ENCODE peak calls at places on chromosomes 7 and 10, in nine cellular contexts. D is fibroblast of lung; I is esophagus squamous epithelium; G is body of pancreas; S is CD4-positive, alpha-beta memory T cell; H is gastrocnemius medialis; E is ovary; A is A549; B is prostate gland. J is an unnamed sample. For H3K4me1, the result is how much of the 10 kb centered on the place peaks cover.

GRCh38 chr7:53473371-53473770 is 437.9 kb downstream of the POM121L12 start:
- DNase-seq in D (no peak), I (no peak), G (no peak), S (no peak), H (no peak), E (no peak), A (no peak), B (no peak), J (no peak)

GRCh38 chr7:100034871-100035510 is 14.6 kb upstream of the ZSCAN21 start:
- DNase-seq in D (peak), I (no peak), G (no peak), S (no peak), H (no peak), E (no peak), A (no peak), B (no peak), J (no peak)

GRCh38 chr7:138044897-138045296 is 31.4 kb upstream of the AKR1D1 start:
- DNase-seq in D (no peak), I (no peak), G (no peak), S (no peak), H (no peak), E (no peak), A (no peak), B (no peak), J (no peak)

GRCh38 chr10:63672491-63672890 is 151.3 kb downstream of the REEP3 start:
- DNase-seq in D (no peak), I (no peak), G (no peak), S (no peak), H (no peak), E (no peak), A (no peak), B (no peak), J (no peak)

GRCh38 chr7:135713836-135714470 is 14.0 kb downstream of the SLC13A4 start:
- DNase-seq in D (peak), I (no peak), G (no peak), S (no peak), H (no peak), E (no peak), A (no peak), B (no peak), J (no peak)

GRCh38 chr10:116741391-116742351 is 695 bp downstream of the HSPA12A start:
- DNase-seq in D (no peak), I (no peak), G (peak), S (no peak), H (no peak), E (peak), A (no peak), B (no peak), J (peak)

GRCh38 chr10:85224366-85224960 is 896.1 kb downstream of the CCSER2 start:
- DNase-seq in D (no peak), I (no peak), G (no peak), S (no peak), H (no peak), E (no peak), A (no peak), B (no peak), J (peak)

GRCh38 chr7:124452176-124452575 is 313.4 kb downstream of the GPR37 start:
- DNase-seq in D (no peak), I (no peak), G (no peak), S (no peak), H (no peak), E (no peak), A (no peak), B (no peak), J (no peak)

GRCh38 chr7:2522780-2523433 is 3.3 kb downstream of the LFNG start:
- DNase-seq in D (peak), I (no peak), G (peak), S (no peak), H (no peak), E (no peak), A (peak), B (peak), J (no peak)

GRCh38 chr10:76786673-76787072 is 850.9 kb downstream of the KCNMA1 start:
- DNase-seq in D (peak), I (no peak), G (no peak), S (no peak), H (no peak), E (no peak), A (no peak), B (no peak), J (no peak)

GRCh38 chr10:103851261-103851660 is 4.1 kb downstream of the SH3PXD2A start:
- DNase-seq in D (no peak), I (no peak), G (no peak), S (no peak), H (no peak), E (no peak), A (no peak), B (no peak), J (no peak)

GRCh38 chr7:45923290-45923689 is 2.2 kb upstream of the IGFBP3 start:
- DNase-seq in D (peak), I (no peak), G (peak), S (peak), H (no peak), E (peak), A (no peak), B (peak), J (peak)

GRCh38 chr10:72041491-72041890 is 46.9 kb downstream of the SPOCK2 start:
- DNase-seq in D (no peak), I (no peak), G (no peak), S (no peak), H (no peak), E (no peak), A (no peak), B (no peak), J (no peak)

GRCh38 chr7:122803323-122803722 is 82.9 kb downstream of the CADPS2 start:
- DNase-seq in D (peak), I (no peak), G (peak), S (no peak), H (no peak), E (no peak), A (no peak), B (no peak), J (no peak)

GRCh38 chr10:102752934-102753664 is 9.4 kb downstream of the WBP1L start:
- DNase-seq in D (peak), I (no peak), G (no peak), S (peak), H (peak), E (no peak), A (peak), B (no peak), J (no peak)

GRCh38 chr7:42083284-42083683 is 153.7 kb downstream of the GLI3 start:
- DNase-seq in D (no peak), I (no peak), G (no peak), S (no peak), H (no peak), E (no peak), A (no peak), B (no peak), J (no peak)

GRCh38 chr7:70325509-70326101 is 727.3 kb downstream of the AUTS2 start:
- DNase-seq in D (peak), I (no peak), G (no peak), S (no peak), H (no peak), E (no peak), A (no peak), B (no peak), J (no peak)

GRCh38 chr7:41385996-41386395 is 316.9 kb downstream of the INHBA start:
- DNase-seq in D (peak), I (no peak), G (no peak), S (no peak), H (no peak), E (no peak), A (no peak), B (no peak), J (no peak)

GRCh38 chr10:69994262-69994661 is 58.4 kb upstream of the MACROH2A2 start:
- DNase-seq in D (peak), I (no peak), G (peak), S (peak), H (peak), E (no peak), A (peak), B (no peak), J (no peak)

GRCh38 chr10:124298891-124299290 is 119.8 kb downstream of the OAT start:
- DNase-seq in D (no peak), I (no peak), G (no peak), S (no peak), H (no peak), E (no peak), A (no peak), B (no peak), J (no peak)

GRCh38 chr7:47581821-47582747 is at the start of gene TNS3:
- DNase-seq in D (no peak), I (no peak), G (peak), S (no peak), H (no peak), E (peak), A (no peak), B (no peak), J (peak)

GRCh38 chr7:55309040-55309991 is 55.8 kb upstream of the LANCL2 start:
- DNase-seq in D (peak), I (no peak), G (peak), S (peak), H (no peak), E (no peak), A (no peak), B (no peak), J (peak)

GRCh38 chr10:86252573-86252972 is 114.0 kb downstream of the GRID1 start:
- DNase-seq in D (no peak), I (no peak), G (no peak), S (no peak), H (no peak), E (no peak), A (no peak), B (no peak), J (no peak)

GRCh38 chr7:2800923-2801682 is 43.0 kb downstream of the GNA12 start:
- DNase-seq in D (peak), I (no peak), G (peak), S (no peak), H (no peak), E (peak), A (no peak), B (no peak), J (peak)

GRCh38 chr10:44628921-44629320 is 244.0 kb upstream of the CXCL12 start:
- DNase-seq in D (peak), I (no peak), G (no peak), S (no peak), H (no peak), E (no peak), A (no peak), B (no peak), J (no peak)

GRCh38 chr10:119419931-119420330 is 122.6 kb downstream of the RGS10 start:
- DNase-seq in D (no peak), I (no peak), G (no peak), S (no peak), H (no peak), E (no peak), A (no peak), B (no peak), J (no peak)

GRCh38 chr10:66982792-66983481 is 57.1 kb downstream of the LRRTM3 start:
- DNase-seq in D (no peak), I (no peak), G (peak), S (no peak), H (no peak), E (no peak), A (no peak), B (no peak), J (peak)

GRCh38 chr7:106868364-106868763 is 3.3 kb downstream of the PIK3CG start:
- DNase-seq in D (no peak), I (no peak), G (no peak), S (no peak), H (no peak), E (no peak), A (no peak), B (no peak), J (no peak)

GRCh38 chr7:1395211-1396070 is 63.8 kb downstream of the MICALL2 start:
- DNase-seq in D (no peak), I (no peak), G (no peak), S (no peak), H (no peak), E (no peak), A (no peak), B (no peak), J (no peak)

GRCh38 chr10:95600158-95600557 is 39.0 kb upstream of the SORBS1 start:
- DNase-seq in D (no peak), I (no peak), G (no peak), S (no peak), H (no peak), E (no peak), A (no peak), B (no peak), J (no peak)

GRCh38 chr7:116395125-116395791 is 104.3 kb upstream of the CAV2 start:
- DNase-seq in D (peak), I (no peak), G (no peak), S (no peak), H (no peak), E (peak), A (peak), B (no peak), J (no peak)

GRCh38 chr10:92238062-92238585 is 52.8 kb downstream of the CPEB3 start:
- DNase-seq in D (no peak), I (no peak), G (no peak), S (no peak), H (no peak), E (no peak), A (no peak), B (no peak), J (peak)
- H3K27ac ChIP-seq in D (no peak), I (peak), G (peak), S (no peak), H (peak), E (no peak), A (no peak), B (peak), J (peak)

GRCh38 chr10:33240931-33241330 is 93.5 kb downstream of the NRP1 start:
- DNase-seq in D (peak), I (no peak), G (no peak), S (no peak), H (no peak), E (no peak), A (no peak), B (no peak), J (no peak)

GRCh38 chr10:33239257-33239656 is 95.2 kb downstream of the NRP1 start:
- DNase-seq in D (no peak), I (no peak), G (no peak), S (no peak), H (no peak), E (no peak), A (no peak), B (no peak), J (no peak)

GRCh38 chr10:33240265-33240664 is 94.2 kb downstream of the NRP1 start:
- DNase-seq in D (no peak), I (no peak), G (no peak), S (no peak), H (no peak), E (no peak), A (no peak), B (no peak), J (no peak)

GRCh38 chr10:33238643-33239042 is 95.8 kb downstream of the NRP1 start:
- DNase-seq in D (peak), I (no peak), G (no peak), S (no peak), H (no peak), E (no peak), A (peak), B (no peak), J (no peak)

GRCh38 chr10:33241351-33241750 is 93.1 kb downstream of the NRP1 start:
- DNase-seq in D (peak), I (no peak), G (no peak), S (no peak), H (no peak), E (no peak), A (no peak), B (no peak), J (no peak)
- H3K4me1 ChIP-seq in D (under half), I (under half), G (under half), S (under half), H (under half), E (under half), A (half or more), B (under half), J (under half)

DNA sequence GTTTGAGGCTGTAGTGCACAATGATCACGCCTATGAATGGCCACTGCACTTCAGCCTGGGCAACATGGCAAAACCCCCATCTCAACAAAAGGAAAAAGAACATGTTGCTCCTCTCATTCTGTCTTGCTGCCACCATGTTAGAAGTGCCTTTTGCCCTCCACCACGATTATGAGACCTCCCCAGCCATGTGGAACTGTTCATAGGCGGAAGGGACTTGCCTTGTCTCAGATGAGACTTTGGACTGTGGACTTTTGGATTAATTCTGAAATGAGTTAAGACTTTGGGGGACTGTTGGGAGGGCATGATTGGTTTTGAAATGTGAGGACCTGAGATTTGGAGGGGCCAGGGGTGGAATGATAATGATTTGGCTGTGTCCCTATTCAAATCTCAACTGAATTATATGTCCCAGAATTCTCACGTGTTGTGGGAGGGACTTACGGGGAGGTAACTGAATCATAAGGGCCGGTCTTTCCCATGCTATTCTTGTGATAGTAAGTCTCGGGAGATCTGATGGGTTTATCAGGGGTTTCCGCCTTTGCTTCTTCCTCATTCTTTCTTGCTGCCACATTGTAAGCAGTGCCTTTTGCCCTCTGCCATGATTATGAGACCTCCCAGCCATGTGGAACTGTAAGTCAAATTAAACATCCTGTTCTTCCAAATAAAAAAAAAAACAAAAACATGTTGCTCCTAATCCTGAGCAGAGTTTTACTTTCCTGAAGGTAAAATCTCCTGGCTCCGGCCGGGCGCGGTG is 22.3 kb downstream of the DLG5 start:
- DNase-seq in D (no peak), I (no peak), G (no peak), S (no peak), H (no peak), E (no peak), A (no peak), B (no peak), J (no peak)
- H3K27ac ChIP-seq in D (no peak), I (no peak), G (no peak), S (no peak), H (no peak), E (no peak), A (no peak), B (no peak), J (no peak)

GRCh38 chr10:21080246-21080645 is 183.1 kb upstream of the NEBL start:
- DNase-seq in D (peak), I (no peak), G (no peak), S (no peak), H (no peak), E (no peak), A (no peak), B (no peak), J (no peak)

GRCh38 chr10:21079330-21079658 is 182.2 kb upstream of the NEBL start:
- DNase-seq in D (no peak), I (no peak), G (no peak), S (no peak), H (no peak), E (no peak), A (no peak), B (no peak), J (no peak)

GRCh38 chr10:21084700-21085099 is 187.6 kb upstream of the NEBL start:
- DNase-seq in D (no peak), I (no peak), G (no peak), S (no peak), H (no peak), E (no peak), A (no peak), B (no peak), J (peak)

GRCh38 chr10:21083861-21084260 is 186.8 kb upstream of the NEBL start:
- DNase-seq in D (no peak), I (no peak), G (no peak), S (no peak), H (no peak), E (no peak), A (no peak), B (no peak), J (peak)

DNA sequence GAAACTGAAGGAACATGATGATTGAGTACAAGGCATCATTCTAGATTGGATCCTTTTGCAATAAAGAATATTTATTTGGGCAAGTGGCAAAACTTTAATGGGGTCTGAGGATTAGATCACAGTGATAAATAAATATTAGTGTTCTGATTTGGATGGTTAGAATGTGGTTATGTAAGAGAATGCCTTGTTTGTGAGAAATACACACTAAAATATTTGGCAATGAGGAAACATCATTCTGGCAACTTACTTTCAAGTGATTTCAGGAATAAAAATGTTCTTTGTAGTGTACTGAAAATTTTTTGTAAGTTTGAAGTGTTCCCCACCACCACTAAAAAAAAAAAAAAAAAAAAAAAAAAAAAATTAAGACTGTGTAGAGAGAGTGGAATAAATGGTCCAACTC is 185.1 kb upstream of the NEBL start:
- DNase-seq in D (no peak), I (no peak), G (no peak), S (no peak), H (no peak), E (no peak), A (no peak), B (no peak), J (no peak)
- H3K4me1 ChIP-seq in D (under half), I (under half), G (under half), S (under half), H (under half), E (under half), A (under half), B (under half), J (under half)

DNA sequence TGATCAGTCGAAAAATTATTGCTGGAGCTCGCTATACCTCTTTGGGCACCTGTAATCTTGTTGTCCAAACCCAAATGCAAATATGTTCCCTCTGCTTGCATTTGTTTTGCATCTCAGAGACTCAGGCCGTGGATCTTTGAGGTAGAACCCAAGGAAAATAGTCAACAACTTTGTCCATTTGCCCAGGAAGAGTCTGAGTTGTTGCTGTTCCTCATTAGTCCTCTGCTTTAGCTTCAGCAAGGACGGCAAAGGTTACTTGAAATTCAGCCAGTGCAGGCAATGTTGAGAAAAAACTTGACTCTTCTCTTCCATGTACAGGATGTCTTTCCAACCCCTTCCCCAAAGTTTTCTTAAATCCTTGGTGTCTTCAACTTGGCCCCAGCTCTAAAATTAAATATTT is 45.8 kb downstream of the PDK4 start:
- DNase-seq in D (no peak), I (no peak), G (peak), S (no peak), H (no peak), E (no peak), A (no peak), B (no peak), J (no peak)
- H3K27ac ChIP-seq in D (no peak), I (peak), G (peak), S (no peak), H (peak), E (peak), A (peak), B (peak), J (peak)

J was measured in thyroid gland.